ENCODE peak calls at places on chromosome 6, in six cellular contexts. R is adrenal gland; T is HL-60; J is cardiac muscle cell; P is A673; M is CD8-positive, alpha-beta memory T cell. L is an unnamed sample.
A peak's percentile ranks its signal among the peaks of the same experiment; 100 is the strongest.

GRCh38 chr6:29216528-29216927 is 45.8 kb downstream of the OR2J2 start:
- DNase-seq in M (no peak), R (no peak), P (no peak), T (no peak), J (no peak), L (no peak)

GRCh38 chr6:54776891-54777290 is 69.7 kb upstream of the FAM83B start:
- DNase-seq in J (peak; percentile 13), P (no peak), M (no peak), T (no peak), R (no peak), L (no peak)

GRCh38 chr6:140062042-140063041 is 687.9 kb upstream of the CITED2 start:
- DNase-seq in T (no peak), R (peak; percentile 59), P (peak; percentile 85), M (no peak), J (peak; percentile 97), L (no peak)

GRCh38 chr6:3205913-3206312 is 21.5 kb downstream of the TUBB2B start:
- DNase-seq in P (peak; percentile 64), J (peak; percentile 95), T (peak; percentile 18), M (no peak), R (no peak), L (no peak)

GRCh38 chr6:165676435-165677068 is 13.5 kb upstream of the PDE10A start:
- DNase-seq in T (no peak), M (no peak), P (no peak), R (no peak), J (peak; percentile 97), L (no peak)

GRCh38 chr6:167906899-167907298 is 80.2 kb downstream of the AFDN start:
- DNase-seq in P (peak; percentile 4), J (peak; percentile 30), T (no peak), R (peak; percentile 24), M (no peak), L (no peak)

GRCh38 chr6:84150680-84151079 is 76.8 kb downstream of the CEP162 start:
- DNase-seq in T (no peak), J (peak; percentile 42), M (no peak), P (no peak), R (no peak), L (no peak)

GRCh38 chr6:89941031-89941775 is 46.9 kb downstream of the GJA10 start:
- DNase-seq in J (peak; percentile 14), T (no peak), M (no peak), R (no peak), P (no peak), L (no peak)

GRCh38 chr6:11275598-11275997 is 43.1 kb upstream of the NEDD9 start:
- DNase-seq in R (no peak), P (no peak), T (peak; percentile 42), M (no peak), J (no peak), L (peak; percentile 60)

GRCh38 chr6:43575105-43575771 is 600 bp downstream of the XPO5 start:
- DNase-seq in T (peak; percentile 24), M (no peak), J (peak; percentile 16), P (peak; percentile 54), R (no peak), L (no peak)

GRCh38 chr6:33824461-33825154 is 20.8 kb upstream of the MLN start:
- DNase-seq in J (peak; percentile 80), R (no peak), T (no peak), M (no peak), P (no peak), L (no peak)

GRCh38 chr6:151034825-151035781 is 169.6 kb downstream of the MTHFD1L start:
- DNase-seq in J (no peak), P (no peak), T (no peak), M (no peak), R (no peak), L (no peak)

GRCh38 chr6:154331750-154332149 is 24.9 kb downstream of the IPCEF1 start:
- DNase-seq in R (no peak), P (no peak), T (no peak), J (no peak), M (no peak), L (no peak)

GRCh38 chr6:7615611-7616383 is 25.8 kb downstream of the SNRNP48 start:
- DNase-seq in T (no peak), J (peak; percentile 77), P (peak; percentile 72), R (peak; percentile 36), M (no peak), L (peak; percentile 45)

GRCh38 chr6:87391334-87391733 is 16.4 kb upstream of the CFAP206 start:
- DNase-seq in R (peak; percentile 40), J (peak; percentile 52), P (peak; percentile 44), M (no peak), T (no peak), L (no peak)

GRCh38 chr6:70221025-70221714 is 81.7 kb downstream of the COL9A1 start:
- DNase-seq in T (no peak), M (no peak), P (peak; percentile 59), J (peak; percentile 46), R (no peak), L (peak; percentile 19)

GRCh38 chr6:34315256-34315655 is 66.5 kb upstream of the SMIM29 start:
- DNase-seq in T (no peak), M (no peak), R (no peak), J (no peak), P (no peak), L (no peak)

GRCh38 chr6:34154668-34155447 is 9.0 kb upstream of the GRM4 start:
- DNase-seq in T (peak; percentile 18), J (peak; percentile 59), M (peak; percentile 70), R (peak; percentile 35), P (peak; percentile 77), L (peak; percentile 18)

GRCh38 chr6:163414117-163414366 is 476 bp upstream of the QKI start:
- DNase-seq in J (no peak), P (no peak), R (no peak), M (no peak), T (no peak), L (no peak)

GRCh38 chr6:83313880-83314279 is 117.0 kb downstream of the ME1 start:
- DNase-seq in J (peak; percentile 6), T (no peak), M (no peak), R (no peak), P (no peak), L (no peak)

GRCh38 chr6:31354788-31355539 is 2.0 kb downstream of the HLA-B start:
- DNase-seq in T (peak; percentile 12), J (no peak), R (no peak), P (no peak), M (no peak), L (no peak)
- H3K4me3 ChIP-seq in T (peak overlapping the region; percentile 62), J (no peak overlapping the region), R (no peak overlapping the region), P (no peak overlapping the region), M (peak overlapping the region; percentile 100), L (no peak overlapping the region)

GRCh38 chr6:17032595-17033591 is 69.0 kb upstream of the STMND1 start:
- DNase-seq in M (no peak), R (peak; percentile 88), T (no peak), P (peak; percentile 83), J (peak; percentile 96), L (no peak)
- H3K4me3 ChIP-seq in M (no peak overlapping the region), R (no peak overlapping the region), T (no peak overlapping the region), P (no peak overlapping the region), J (no peak overlapping the region), L (no peak overlapping the region)

GRCh38 chr6:422423-423061 is 31.0 kb downstream of the IRF4 start:
- DNase-seq in T (peak; percentile 52), M (no peak), R (peak; percentile 81), J (peak; percentile 48), P (no peak), L (no peak)
- H3K4me3 ChIP-seq in T (no peak overlapping the region), M (no peak overlapping the region), R (no peak overlapping the region), J (no peak overlapping the region), P (no peak overlapping the region), L (no peak overlapping the region)

GRCh38 chr6:138598562-138599173 is 99.4 kb upstream of the NHSL1 start:
- DNase-seq in P (no peak), R (no peak), M (no peak), J (no peak), T (no peak), L (no peak)
- H3K4me3 ChIP-seq in P (no peak overlapping the region), R (no peak overlapping the region), M (no peak overlapping the region), J (no peak overlapping the region), T (no peak overlapping the region), L (no peak overlapping the region)

DNA sequence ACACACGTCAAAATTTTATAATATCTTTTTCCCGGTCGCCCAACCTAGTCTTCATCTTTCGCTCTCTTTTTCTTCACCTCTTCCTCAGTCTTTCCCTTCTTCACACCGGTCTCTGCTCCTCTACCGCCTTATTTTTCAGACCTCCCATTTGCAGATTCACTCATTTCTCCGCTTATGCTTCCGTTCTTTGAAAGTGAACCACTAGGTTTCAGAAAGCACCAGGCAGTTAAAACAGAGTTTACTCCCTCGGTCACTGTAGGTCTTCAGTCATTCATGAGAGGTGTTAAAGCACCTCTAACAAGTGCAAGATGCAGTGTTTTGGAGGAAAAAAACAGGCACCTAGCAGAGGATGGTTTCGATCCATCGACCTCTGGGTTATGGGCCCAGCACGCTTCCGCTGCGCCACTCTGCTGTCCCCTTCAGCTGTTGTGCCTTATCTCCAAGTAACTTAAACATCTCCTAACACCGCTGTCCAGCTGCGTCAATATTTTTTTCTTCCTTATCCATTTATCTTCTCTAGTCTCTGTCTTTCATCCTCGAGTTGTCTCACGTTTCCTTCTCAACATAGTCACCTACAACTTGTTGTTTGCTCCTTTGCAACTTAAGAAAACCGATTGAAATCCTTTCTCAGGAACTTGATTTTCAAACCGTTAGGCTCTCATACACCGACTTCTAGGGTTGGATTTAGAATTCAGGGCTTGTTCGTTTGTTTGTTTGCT is 119.7 kb upstream of the ZNF184 start:
- DNase-seq in M (no peak), R (no peak), P (peak; percentile 94), T (peak; percentile 82), J (peak; percentile 74), L (peak; percentile 54)
- H3K4me3 ChIP-seq in M (no peak overlapping the region), R (no peak overlapping the region), P (peak overlapping the region; percentile 51), T (peak overlapping the region; percentile 28), J (peak overlapping the region; percentile 48), L (peak overlapping the region; percentile 54)